ENCODE peak calls at places on chromosomes 13 and 19, in eight cellular contexts. One of them, this sample, is unnamed.

GRCh38 chr13:20998649-20999415 is 62.6 kb downstream of the LATS2 start:
- DNase-seq in breast epithelium: no peak
- DNase-seq in endodermal cell: peak
- DNase-seq in uterus: no peak
- DNase-seq in A549: no peak
- DNase-seq in left ventricle myocardium inferior: no peak
- DNase-seq in heart left ventricle: no peak
- DNase-seq in astrocyte: no peak
- DNase-seq in this sample: no peak

GRCh38 chr13:84393981-84394625 is 511.8 kb upstream of the SLITRK1 start:
- DNase-seq in left ventricle myocardium inferior: no peak
- DNase-seq in uterus: no peak
- DNase-seq in breast epithelium: no peak
- DNase-seq in A549: no peak
- DNase-seq in endodermal cell: no peak
- DNase-seq in astrocyte: no peak
- DNase-seq in heart left ventricle: no peak
- DNase-seq in this sample: no peak

GRCh38 chr13:52454459-52454824 is 836 bp upstream of the CKAP2 start:
- DNase-seq in heart left ventricle: no peak
- DNase-seq in breast epithelium: no peak
- DNase-seq in uterus: no peak
- DNase-seq in astrocyte: no peak
- DNase-seq in endodermal cell: peak
- DNase-seq in A549: peak
- DNase-seq in left ventricle myocardium inferior: no peak
- DNase-seq in this sample: no peak

GRCh38 chr19:50820086-50820485 is 3.5 kb downstream of the KLK1 start:
- DNase-seq in left ventricle myocardium inferior: no peak
- DNase-seq in astrocyte: no peak
- DNase-seq in A549: no peak
- DNase-seq in uterus: no peak
- DNase-seq in breast epithelium: no peak
- DNase-seq in heart left ventricle: no peak
- DNase-seq in endodermal cell: peak
- DNase-seq in this sample: no peak

GRCh38 chr19:40862785-40863184 is 12.5 kb upstream of the CYP2A6 start:
- DNase-seq in breast epithelium: no peak
- DNase-seq in A549: peak
- DNase-seq in left ventricle myocardium inferior: no peak
- DNase-seq in endodermal cell: no peak
- DNase-seq in astrocyte: no peak
- DNase-seq in heart left ventricle: no peak
- DNase-seq in uterus: no peak
- DNase-seq in this sample: no peak

GRCh38 chr19:46392252-46392801 is 21.0 kb downstream of the CCDC8 start:
- DNase-seq in left ventricle myocardium inferior: no peak
- DNase-seq in endodermal cell: peak
- DNase-seq in heart left ventricle: no peak
- DNase-seq in uterus: no peak
- DNase-seq in A549: no peak
- DNase-seq in astrocyte: peak
- DNase-seq in breast epithelium: no peak
- DNase-seq in this sample: no peak

GRCh38 chr13:113742445-113743120 is 16.4 kb upstream of the TMEM255B start:
- DNase-seq in breast epithelium: no peak
- DNase-seq in left ventricle myocardium inferior: no peak
- DNase-seq in uterus: no peak
- DNase-seq in astrocyte: no peak
- DNase-seq in A549: no peak
- DNase-seq in heart left ventricle: no peak
- DNase-seq in endodermal cell: no peak
- DNase-seq in this sample: no peak

GRCh38 chr13:33968520-33969507 is 150.9 kb downstream of the RFC3 start:
- DNase-seq in endodermal cell: no peak
- DNase-seq in A549: peak
- DNase-seq in astrocyte: no peak
- DNase-seq in uterus: no peak
- DNase-seq in heart left ventricle: no peak
- DNase-seq in left ventricle myocardium inferior: no peak
- DNase-seq in breast epithelium: no peak
- DNase-seq in this sample: no peak

GRCh38 chr13:43058318-43058674 is 34.9 kb downstream of the DNAJC15 start:
- DNase-seq in left ventricle myocardium inferior: no peak
- DNase-seq in A549: peak
- DNase-seq in heart left ventricle: peak
- DNase-seq in endodermal cell: peak
- DNase-seq in breast epithelium: no peak
- DNase-seq in uterus: no peak
- DNase-seq in astrocyte: peak
- DNase-seq in this sample: no peak

GRCh38 chr19:33403973-33404304 is 30.4 kb downstream of the CEBPG start:
- DNase-seq in heart left ventricle: no peak
- DNase-seq in left ventricle myocardium inferior: peak
- DNase-seq in uterus: peak
- DNase-seq in breast epithelium: peak
- DNase-seq in endodermal cell: no peak
- DNase-seq in A549: no peak
- DNase-seq in astrocyte: no peak
- DNase-seq in this sample: no peak
- H3K27ac ChIP-seq in heart left ventricle: no peak
- H3K27ac ChIP-seq in left ventricle myocardium inferior: no peak
- H3K27ac ChIP-seq in uterus: no peak
- H3K27ac ChIP-seq in breast epithelium: no peak
- H3K27ac ChIP-seq in endodermal cell: no peak
- H3K27ac ChIP-seq in A549: no peak
- H3K27ac ChIP-seq in astrocyte: no peak
- H3K27ac ChIP-seq in this sample: no peak

GRCh38 chr13:71902676-71903075 is 35.7 kb upstream of the DACH1 start:
- DNase-seq in heart left ventricle: no peak
- DNase-seq in left ventricle myocardium inferior: no peak
- DNase-seq in uterus: no peak
- DNase-seq in endodermal cell: no peak
- DNase-seq in astrocyte: no peak
- DNase-seq in breast epithelium: no peak
- DNase-seq in A549: no peak
- DNase-seq in this sample: no peak

DNA sequence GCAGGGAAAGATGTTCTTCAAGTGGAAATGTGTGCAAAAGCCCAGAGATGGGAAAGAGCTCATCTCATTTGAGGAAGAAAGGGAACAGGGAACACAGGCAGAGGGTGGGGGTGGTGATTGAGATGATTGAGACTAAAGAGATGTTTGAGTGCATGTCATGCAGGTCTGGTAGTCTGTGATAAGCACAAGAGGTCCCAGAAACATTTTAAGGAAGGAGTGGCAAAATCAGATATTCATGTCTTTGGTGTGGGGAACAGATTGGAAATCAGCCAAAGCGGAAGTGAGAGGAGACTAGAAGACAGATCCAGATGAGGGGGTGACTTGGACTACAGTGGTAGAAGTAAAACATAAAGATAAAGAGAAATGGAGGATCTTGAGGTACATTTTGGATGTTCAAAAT is 39.4 kb upstream of the DACH1 start:
- DNase-seq in heart left ventricle: no peak
- DNase-seq in uterus: no peak
- DNase-seq in endodermal cell: no peak
- DNase-seq in left ventricle myocardium inferior: no peak
- DNase-seq in A549: no peak
- DNase-seq in astrocyte: no peak
- DNase-seq in breast epithelium: no peak
- DNase-seq in this sample: no peak
- TF ChIP-seq CTCF in heart left ventricle: no peak
- TF ChIP-seq CTCF in uterus: no peak
- TF ChIP-seq CTCF in endodermal cell: no peak
- TF ChIP-seq CTCF in left ventricle myocardium inferior: no peak
- TF ChIP-seq CTCF in A549: no peak
- TF ChIP-seq CTCF in astrocyte: no peak
- TF ChIP-seq CTCF in breast epithelium: no peak
- TF ChIP-seq CTCF in this sample: no peak

GRCh38 chr13:111480503-111480902 is 160.1 kb downstream of the TEX29 start:
- DNase-seq in A549: no peak
- DNase-seq in heart left ventricle: no peak
- DNase-seq in endodermal cell: no peak
- DNase-seq in breast epithelium: no peak
- DNase-seq in uterus: no peak
- DNase-seq in left ventricle myocardium inferior: no peak
- DNase-seq in astrocyte: no peak
- DNase-seq in this sample: no peak
- H3K27ac ChIP-seq in A549: no peak
- H3K27ac ChIP-seq in heart left ventricle: no peak
- H3K27ac ChIP-seq in endodermal cell: no peak
- H3K27ac ChIP-seq in breast epithelium: no peak
- H3K27ac ChIP-seq in uterus: no peak
- H3K27ac ChIP-seq in left ventricle myocardium inferior: no peak
- H3K27ac ChIP-seq in astrocyte: no peak
- H3K27ac ChIP-seq in this sample: no peak

GRCh38 chr19:30416375-30416774 is 44.2 kb downstream of the ZNF536 start:
- DNase-seq in astrocyte: no peak
- DNase-seq in endodermal cell: no peak
- DNase-seq in heart left ventricle: no peak
- DNase-seq in left ventricle myocardium inferior: no peak
- DNase-seq in breast epithelium: no peak
- DNase-seq in A549: no peak
- DNase-seq in uterus: no peak
- DNase-seq in this sample: no peak

GRCh38 chr19:30419581-30420180 is 47.5 kb downstream of the ZNF536 start:
- DNase-seq in uterus: no peak
- DNase-seq in heart left ventricle: no peak
- DNase-seq in astrocyte: no peak
- DNase-seq in breast epithelium: no peak
- DNase-seq in endodermal cell: peak
- DNase-seq in A549: no peak
- DNase-seq in left ventricle myocardium inferior: no peak
- DNase-seq in this sample: no peak

GRCh38 chr19:30421571-30421970 is 49.4 kb downstream of the ZNF536 start:
- DNase-seq in breast epithelium: no peak
- DNase-seq in uterus: no peak
- DNase-seq in heart left ventricle: no peak
- DNase-seq in left ventricle myocardium inferior: no peak
- DNase-seq in A549: no peak
- DNase-seq in endodermal cell: no peak
- DNase-seq in astrocyte: no peak
- DNase-seq in this sample: no peak

GRCh38 chr19:30423481-30423880 is 51.3 kb downstream of the ZNF536 start:
- DNase-seq in A549: no peak
- DNase-seq in uterus: no peak
- DNase-seq in left ventricle myocardium inferior: peak
- DNase-seq in endodermal cell: no peak
- DNase-seq in breast epithelium: no peak
- DNase-seq in heart left ventricle: peak
- DNase-seq in astrocyte: no peak
- DNase-seq in this sample: no peak

GRCh38 chr19:30420881-30421280 is 48.7 kb downstream of the ZNF536 start:
- DNase-seq in endodermal cell: no peak
- DNase-seq in uterus: no peak
- DNase-seq in A549: no peak
- DNase-seq in astrocyte: no peak
- DNase-seq in breast epithelium: no peak
- DNase-seq in left ventricle myocardium inferior: no peak
- DNase-seq in heart left ventricle: no peak
- DNase-seq in this sample: no peak
- TF ChIP-seq CTCF in endodermal cell: no peak
- TF ChIP-seq CTCF in uterus: no peak
- TF ChIP-seq CTCF in A549: no peak
- TF ChIP-seq CTCF in astrocyte: no peak
- TF ChIP-seq CTCF in breast epithelium: no peak
- TF ChIP-seq CTCF in left ventricle myocardium inferior: no peak
- TF ChIP-seq CTCF in heart left ventricle: no peak
- TF ChIP-seq CTCF in this sample: no peak

GRCh38 chr19:17109300-17109699 is 33.7 kb downstream of the MYO9B start:
- DNase-seq in astrocyte: no peak
- DNase-seq in heart left ventricle: no peak
- DNase-seq in left ventricle myocardium inferior: no peak
- DNase-seq in breast epithelium: no peak
- DNase-seq in endodermal cell: no peak
- DNase-seq in A549: no peak
- DNase-seq in uterus: no peak
- DNase-seq in this sample: no peak
- H3K27ac ChIP-seq in astrocyte: peak
- H3K27ac ChIP-seq in heart left ventricle: peak
- H3K27ac ChIP-seq in left ventricle myocardium inferior: peak
- H3K27ac ChIP-seq in breast epithelium: peak
- H3K27ac ChIP-seq in endodermal cell: no peak
- H3K27ac ChIP-seq in A549: peak
- H3K27ac ChIP-seq in uterus: peak
- H3K27ac ChIP-seq in this sample: peak

DNA sequence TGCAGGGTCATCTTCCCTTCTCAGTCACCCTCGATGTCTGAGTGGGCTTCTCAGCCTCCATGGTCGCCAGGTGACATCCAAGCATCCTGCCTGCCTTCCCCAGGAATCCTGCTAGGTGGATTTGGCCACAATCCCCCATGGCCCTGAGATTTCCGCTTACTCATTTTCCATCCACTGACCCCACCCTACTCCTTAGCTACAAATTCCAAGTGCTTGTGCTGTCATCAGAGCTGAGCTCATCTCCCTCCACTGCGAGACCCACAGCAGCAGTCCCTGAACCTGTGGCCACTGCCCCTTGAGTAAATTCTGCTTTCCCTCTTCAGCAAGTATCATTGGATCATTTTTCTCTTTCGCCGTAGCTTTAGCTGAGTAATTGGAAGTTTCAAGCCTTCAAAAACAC is 90.5 kb upstream of the ANKRD10 start:
- DNase-seq in uterus: no peak
- DNase-seq in breast epithelium: no peak
- DNase-seq in endodermal cell: no peak
- DNase-seq in left ventricle myocardium inferior: no peak
- DNase-seq in astrocyte: peak
- DNase-seq in heart left ventricle: no peak
- DNase-seq in A549: peak
- DNase-seq in this sample: no peak
- TF ChIP-seq CTCF in uterus: no peak
- TF ChIP-seq CTCF in breast epithelium: no peak
- TF ChIP-seq CTCF in endodermal cell: no peak
- TF ChIP-seq CTCF in left ventricle myocardium inferior: no peak
- TF ChIP-seq CTCF in astrocyte: no peak
- TF ChIP-seq CTCF in heart left ventricle: no peak
- TF ChIP-seq CTCF in A549: no peak
- TF ChIP-seq CTCF in this sample: no peak